ENCODE peak calls at places on chromosomes 5 and 9, in ten cellular contexts. M is tibial nerve, U is heart left ventricle, S is OCI-LY7, X is adrenal gland, P is lung, Q is left ventricle myocardium inferior, N is uterus, H is cardiac fibroblast, I is stomach. R is an unnamed sample.

GRCh38 chr9:75001719-75002421 is 26.2 kb downstream of the CARNMT1 start:
- DNase-seq in X (no peak), S (peak), U (no peak), N (peak), Q (no peak), I (no peak), M (no peak), P (no peak), H (peak), R (no peak)

GRCh38 chr9:126564128-126564527 is 49.6 kb upstream of the LMX1B start:
- DNase-seq in S (no peak), X (no peak), I (no peak), M (no peak), N (no peak), H (no peak), Q (no peak), P (no peak), U (peak), R (no peak)

GRCh38 chr5:127112347-127112864 is 39.1 kb upstream of the C5orf63 start:
- DNase-seq in I (no peak), Q (no peak), H (peak), P (no peak), S (no peak), U (no peak), M (no peak), N (no peak), X (no peak), R (no peak)

GRCh38 chr9:17018540-17019196 is 116.2 kb upstream of the CNTLN start:
- DNase-seq in N (no peak), X (no peak), U (no peak), M (no peak), Q (no peak), I (no peak), P (no peak), H (peak), S (no peak), R (no peak)

GRCh38 chr5:149658299-149658698 is 71.8 kb upstream of the PPARGC1B start:
- DNase-seq in Q (no peak), H (no peak), U (no peak), M (no peak), I (peak), X (no peak), S (no peak), P (no peak), N (no peak), R (no peak)

GRCh38 chr5:131754363-131754762 is 42.5 kb downstream of the FNIP1 start:
- DNase-seq in M (no peak), I (no peak), Q (no peak), X (no peak), N (no peak), P (no peak), U (no peak), S (no peak), H (no peak), R (no peak)

GRCh38 chr5:34703767-34704324 is 47.7 kb downstream of the RAI14 start:
- DNase-seq in I (no peak), P (no peak), U (no peak), Q (no peak), X (no peak), S (no peak), N (no peak), H (no peak), M (no peak), R (no peak)

GRCh38 chr9:34891386-34891785 is 66.7 kb upstream of the PHF24 start:
- DNase-seq in X (no peak), M (no peak), H (no peak), U (no peak), Q (no peak), S (no peak), N (no peak), I (no peak), P (no peak), R (no peak)

GRCh38 chr5:164115420-164115819 is 610.0 kb downstream of the MAT2B start:
- DNase-seq in X (no peak), Q (no peak), M (no peak), U (no peak), N (no peak), P (no peak), I (no peak), S (no peak), H (peak), R (no peak)

GRCh38 chr9:656918-657583 is 184.4 kb upstream of the DMRT1 start:
- DNase-seq in H (no peak), P (no peak), N (no peak), Q (no peak), I (no peak), S (no peak), X (no peak), U (no peak), M (no peak), R (no peak)

GRCh38 chr5:115354246-115354645 is 57.8 kb upstream of the CCDC112 start:
- DNase-seq in S (no peak), M (no peak), Q (no peak), U (no peak), H (no peak), N (no peak), P (no peak), X (no peak), I (no peak), R (no peak)

GRCh38 chr5:57408714-57409113 is 73.9 kb downstream of the ACTBL2 start:
- DNase-seq in I (no peak), M (no peak), H (peak), N (no peak), Q (no peak), S (no peak), P (no peak), U (no peak), X (no peak), R (no peak)

GRCh38 chr5:109102291-109102690 is 307.5 kb downstream of the PJA2 start:
- DNase-seq in M (no peak), U (no peak), S (no peak), X (no peak), P (no peak), H (peak), Q (no peak), N (no peak), I (no peak), R (no peak)

DNA sequence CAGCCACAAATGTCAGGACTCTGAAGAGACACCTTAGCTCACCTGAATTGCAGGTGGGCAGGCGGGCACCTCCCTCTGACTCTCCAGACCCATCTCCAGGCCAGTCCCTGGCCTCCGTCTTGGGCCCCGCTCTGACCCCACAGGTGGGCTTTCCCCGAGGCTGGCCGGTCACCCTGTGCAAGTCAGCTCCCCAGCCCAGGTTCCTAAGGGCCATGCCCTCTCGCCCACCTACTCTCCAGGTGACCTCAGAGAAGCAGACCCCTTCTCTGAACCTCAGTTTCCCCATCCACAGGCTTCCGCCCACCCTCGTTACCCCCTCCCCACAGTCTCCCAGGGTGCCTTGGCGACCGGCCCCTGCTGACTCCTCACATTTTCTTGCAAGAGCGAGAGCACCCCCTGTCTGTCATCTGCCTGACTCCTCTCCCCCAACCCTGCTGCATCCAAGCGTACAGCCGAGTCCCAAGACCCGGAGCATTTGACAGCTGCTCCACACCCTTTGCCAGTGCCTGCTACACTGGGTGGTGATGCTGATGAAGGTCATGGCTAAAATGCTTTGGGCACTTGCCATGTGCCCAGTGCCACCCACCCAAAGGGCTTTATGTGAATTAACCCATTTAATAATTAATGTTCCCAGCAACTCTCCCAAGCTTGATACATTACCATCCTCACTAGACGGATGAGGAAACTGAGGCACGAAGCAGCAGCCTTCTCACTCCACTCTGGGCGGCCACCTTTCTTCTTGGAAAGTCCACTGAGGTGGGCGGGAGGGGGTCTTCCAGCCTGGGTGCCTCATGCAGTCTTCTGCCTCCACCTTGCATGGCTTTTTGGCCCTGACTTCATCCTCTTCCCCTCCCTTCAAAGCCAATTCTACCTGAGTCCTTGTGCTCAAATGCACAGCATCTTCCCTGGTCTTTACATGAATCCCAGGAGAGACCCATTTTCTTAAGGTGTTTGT is 51.1 kb upstream of the ORM1 start:
- DNase-seq in I (no peak), H (peak), S (peak), P (no peak), M (peak), N (peak), Q (peak), U (peak), X (no peak), R (peak)
- TF ChIP-seq CTCF in I (peak), H (peak), S (peak), P (no peak), M (peak), N (peak), Q (peak), U (peak), X (peak), R (peak)

DNA sequence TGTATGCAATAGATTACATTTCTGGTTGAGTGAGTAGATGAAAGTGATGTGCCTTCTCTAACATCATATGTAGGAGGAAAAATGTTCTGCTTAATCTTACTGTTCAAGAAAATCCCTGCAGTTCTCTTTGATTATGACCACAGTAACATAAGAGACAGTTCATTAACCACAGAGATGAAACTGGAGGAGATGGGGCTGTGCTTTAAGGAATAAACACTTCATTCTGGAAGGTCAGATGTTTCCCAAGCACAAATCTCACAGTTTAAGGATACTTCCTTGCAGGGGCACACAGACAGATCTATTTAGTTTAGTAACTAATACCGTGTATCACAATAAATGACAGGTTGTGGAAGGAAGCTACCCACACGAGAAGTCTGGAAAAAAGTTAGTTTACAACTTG is 150.1 kb downstream of the SEMA5A start:
- DNase-seq in M (no peak), N (no peak), I (no peak), S (no peak), P (no peak), Q (no peak), H (no peak), U (no peak), X (no peak), R (no peak)
- H3K4me3 ChIP-seq in M (no peak), N (no peak), I (no peak), S (no peak), P (no peak), Q (no peak), H (no peak), U (no peak), X (no peak), R (no peak)

GRCh38 chr9:76758476-76758875 is 5.8 kb upstream of the PCA3 start:
- DNase-seq in P (no peak), Q (no peak), M (no peak), U (no peak), S (no peak), N (no peak), H (peak), X (no peak), I (no peak), R (no peak)

GRCh38 chr9:76757274-76757673 is 7.0 kb upstream of the PCA3 start:
- DNase-seq in H (no peak), X (no peak), N (no peak), I (no peak), P (no peak), M (no peak), S (no peak), Q (no peak), U (no peak), R (no peak)

GRCh38 chr9:76764138-76764537 is at the start of gene PCA3:
- DNase-seq in M (no peak), H (no peak), P (no peak), I (no peak), N (no peak), Q (no peak), U (no peak), X (no peak), S (no peak), R (no peak)

GRCh38 chr9:76759726-76760125 is 4.5 kb upstream of the PCA3 start:
- DNase-seq in H (no peak), M (no peak), N (no peak), U (no peak), Q (no peak), S (peak), X (no peak), I (no peak), P (no peak), R (peak)

GRCh38 chr9:76761448-76761847 is 2.8 kb upstream of the PCA3 start:
- DNase-seq in X (no peak), H (peak), P (no peak), M (no peak), S (peak), U (no peak), I (no peak), Q (no peak), N (no peak), R (no peak)
- TF ChIP-seq CTCF in X (peak), H (peak), P (no peak), M (no peak), S (peak), U (peak), I (no peak), Q (peak), N (no peak), R (no peak)

GRCh38 chr9:36815566-36816348 is 218.3 kb downstream of the PAX5 start:
- DNase-seq in U (no peak), I (no peak), S (no peak), H (no peak), Q (no peak), X (no peak), P (no peak), N (no peak), M (no peak), R (no peak)

GRCh38 chr9:36817160-36817834 is 216.8 kb downstream of the PAX5 start:
- DNase-seq in U (no peak), Q (no peak), H (no peak), X (no peak), P (no peak), I (no peak), M (no peak), S (no peak), N (no peak), R (no peak)

GRCh38 chr9:36820392-36820861 is 213.6 kb downstream of the PAX5 start:
- DNase-seq in I (no peak), S (no peak), P (no peak), X (no peak), H (peak), U (no peak), Q (no peak), N (no peak), M (no peak), R (no peak)

GRCh38 chr9:36818965-36819870 is 214.8 kb downstream of the PAX5 start:
- DNase-seq in S (no peak), H (no peak), M (no peak), U (no peak), N (no peak), P (no peak), I (no peak), Q (no peak), X (no peak), R (no peak)

GRCh38 chr9:36818242-36818938 is 215.7 kb downstream of the PAX5 start:
- DNase-seq in I (no peak), U (no peak), Q (no peak), M (no peak), H (no peak), P (no peak), S (no peak), N (no peak), X (no peak), R (no peak)
- H3K4me3 ChIP-seq in I (peak), U (peak), Q (peak), M (peak), H (no peak), P (no peak), S (no peak), N (peak), X (peak), R (peak)

GRCh38 chr5:78536797-78537196 is 111.8 kb downstream of the LHFPL2 start:
- DNase-seq in Q (no peak), S (no peak), N (no peak), M (no peak), P (no peak), I (no peak), U (no peak), X (no peak), H (no peak), R (no peak)

GRCh38 chr5:78530342-78531096 is 118.1 kb downstream of the LHFPL2 start:
- DNase-seq in N (no peak), X (peak), S (no peak), M (no peak), Q (no peak), I (no peak), H (peak), U (no peak), P (no peak), R (no peak)

GRCh38 chr5:78534148-78535009 is 114.2 kb downstream of the LHFPL2 start:
- DNase-seq in S (no peak), U (peak), I (no peak), P (no peak), M (no peak), H (peak), X (peak), Q (peak), N (peak), R (no peak)

GRCh38 chr5:78537406-78537805 is 111.2 kb downstream of the LHFPL2 start:
- DNase-seq in S (no peak), U (no peak), Q (no peak), M (no peak), P (no peak), H (no peak), I (no peak), N (no peak), X (no peak), R (no peak)

GRCh38 chr5:78533356-78533755 is 115.2 kb downstream of the LHFPL2 start:
- DNase-seq in H (peak), M (no peak), Q (no peak), I (no peak), X (no peak), P (no peak), N (no peak), S (peak), U (no peak), R (no peak)
- TF ChIP-seq CTCF in H (peak), M (no peak), Q (peak), I (peak), X (peak), P (no peak), N (no peak), S (peak), U (peak), R (no peak)

GRCh38 chr5:85784746-85785145 is 833.0 kb upstream of the COX7C start:
- DNase-seq in X (no peak), S (no peak), P (no peak), N (no peak), I (no peak), U (no peak), H (no peak), M (no peak), Q (no peak), R (no peak)
- H3K4me3 ChIP-seq in X (no peak), S (no peak), P (no peak), N (no peak), I (no peak), U (no peak), H (no peak), M (no peak), Q (no peak), R (no peak)

GRCh38 chr5:168303398-168304020 is 12.1 kb downstream of the WWC1 start:
- DNase-seq in M (no peak), S (no peak), P (no peak), Q (no peak), X (no peak), N (no peak), H (no peak), I (no peak), U (no peak), R (no peak)

GRCh38 chr5:168304349-168304748 is 12.9 kb downstream of the WWC1 start:
- DNase-seq in S (no peak), H (no peak), X (no peak), U (no peak), Q (no peak), N (no peak), I (no peak), M (no peak), P (peak), R (no peak)

GRCh38 chr5:168302785-168303184 is 11.3 kb downstream of the WWC1 start:
- DNase-seq in Q (no peak), H (peak), S (no peak), X (no peak), P (no peak), U (no peak), M (no peak), N (no peak), I (no peak), R (no peak)

GRCh38 chr5:168307022-168307421 is 15.6 kb downstream of the WWC1 start:
- DNase-seq in P (no peak), M (no peak), N (no peak), I (no peak), H (no peak), U (no peak), Q (no peak), X (no peak), S (no peak), R (no peak)

GRCh38 chr5:168305281-168305680 is 13.8 kb downstream of the WWC1 start:
- DNase-seq in X (no peak), U (no peak), M (no peak), P (no peak), H (no peak), N (no peak), Q (no peak), S (no peak), I (no peak), R (no peak)
- TF ChIP-seq CTCF in X (no peak), U (no peak), M (no peak), P (no peak), H (no peak), N (no peak), Q (no peak), S (no peak), I (no peak), R (no peak)